ENCODE peak calls at places on chromosomes 13 and 19, in seven cellular contexts. R is psoas muscle, K is thoracic aorta, U is AG04450, I is ascending aorta, X is HL-60, G is brain microvascular endothelial cell. D is an unnamed sample.

GRCh38 chr19:13881692-13882418 is 4.9 kb downstream of the NANOS3 start:
- DNase-seq in U (no peak), G (no peak), R (no peak), I (no peak), X (peak), K (no peak), D (no peak)

GRCh38 chr19:6887326-6887725 is at the start of gene ADGRE1:
- DNase-seq in K (no peak), X (peak), G (no peak), I (no peak), U (no peak), R (no peak), D (no peak)

GRCh38 chr13:112174476-112175110 is 107.6 kb downstream of the SOX1 start:
- DNase-seq in G (no peak), K (no peak), U (no peak), R (no peak), X (peak), I (no peak), D (no peak)

GRCh38 chr13:37621811-37622361 is 23.3 kb upstream of the POSTN start:
- DNase-seq in X (no peak), G (no peak), U (peak), K (no peak), R (no peak), I (no peak), D (no peak)

GRCh38 chr19:32866564-32867265 is 2.9 kb downstream of the SLC7A9 start:
- DNase-seq in R (peak), U (no peak), X (no peak), K (no peak), G (no peak), I (no peak), D (no peak)

GRCh38 chr13:21333186-21333585 is 125.9 kb downstream of the ZDHHC20 start:
- DNase-seq in X (no peak), U (no peak), K (no peak), I (no peak), G (no peak), R (no peak), D (no peak)

GRCh38 chr13:33228645-33229445 is 56.7 kb downstream of the STARD13 start:
- DNase-seq in R (no peak), K (no peak), X (peak), G (peak), I (no peak), U (no peak), D (no peak)

GRCh38 chr19:47619763-47620162 is 10.8 kb downstream of the BICRA start:
- DNase-seq in U (no peak), G (peak), K (no peak), X (no peak), R (no peak), I (no peak), D (no peak)

GRCh38 chr13:85616275-85616674 is 182.9 kb downstream of the SLITRK6 start:
- DNase-seq in I (no peak), G (no peak), R (no peak), X (no peak), K (no peak), U (no peak), D (peak)

GRCh38 chr13:74794582-74794981 is 660.4 kb upstream of the KLF12 start:
- DNase-seq in I (no peak), K (no peak), U (no peak), G (no peak), X (no peak), R (no peak), D (no peak)

GRCh38 chr19:55080121-55080914 is 4.6 kb downstream of the EPS8L1 start:
- DNase-seq in X (peak), I (no peak), R (peak), U (peak), K (no peak), G (peak), D (no peak)

GRCh38 chr13:98013241-98013640 is 59.8 kb downstream of the IPO5 start:
- DNase-seq in I (no peak), X (no peak), K (no peak), U (no peak), R (no peak), G (no peak), D (no peak)

GRCh38 chr13:35978607-35979316 is 152.4 kb downstream of the DCLK1 start:
- DNase-seq in G (peak), U (no peak), R (no peak), K (no peak), I (no peak), X (peak), D (peak)

GRCh38 chr13:36420437-36420891 is 11.8 kb upstream of the CCNA1 start:
- DNase-seq in G (peak), X (peak), U (peak), K (peak), R (no peak), I (peak), D (no peak)

GRCh38 chr19:45931055-45931454 is 16.5 kb upstream of the NANOS2 start:
- DNase-seq in K (no peak), X (no peak), R (peak), G (no peak), U (no peak), I (no peak), D (no peak)

GRCh38 chr19:4859697-4860096 is 7.8 kb downstream of the PLIN3 start:
- DNase-seq in X (no peak), K (no peak), G (no peak), I (no peak), U (no peak), R (no peak), D (no peak)

GRCh38 chr13:100269837-100270236 is 180.9 kb downstream of the PCCA start:
- DNase-seq in K (peak), R (peak), I (peak), G (peak), U (peak), X (no peak), D (no peak)

GRCh38 chr19:49056101-49056901 is 1.2 kb downstream of the CGB7 start:
- DNase-seq in K (no peak), G (peak), R (peak), X (peak), U (no peak), I (peak), D (peak)

DNA sequence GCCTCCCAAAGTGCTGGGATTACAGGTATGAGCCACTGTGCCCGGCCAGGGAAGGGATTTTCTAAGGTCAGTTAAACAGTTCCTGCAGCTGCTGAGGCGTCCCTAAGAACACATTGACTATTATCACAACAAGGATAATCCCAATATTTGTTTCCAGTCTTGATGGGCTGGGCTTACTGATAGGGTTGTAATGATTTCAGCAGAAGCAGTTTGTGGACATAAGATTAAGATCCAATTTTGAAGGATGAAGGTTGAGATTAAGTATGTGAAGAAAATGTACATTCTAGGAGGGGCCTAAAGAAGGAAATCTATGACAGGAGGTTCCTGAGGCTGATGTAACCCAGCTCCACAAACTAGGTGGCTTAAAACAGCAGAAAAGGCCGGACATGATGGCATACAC is 10.7 kb upstream of the CCDC124 start:
- DNase-seq in X (no peak), U (no peak), K (no peak), G (no peak), R (no peak), I (no peak), D (no peak)
- H3K27ac ChIP-seq in X (no peak), U (no peak), K (no peak), G (no peak), R (no peak), I (no peak), D (peak)

GRCh38 chr13:110302986-110303385 is 4.0 kb downstream of the COL4A1 start:
- DNase-seq in I (no peak), X (no peak), R (no peak), U (no peak), K (no peak), G (no peak), D (no peak)
- H3K27ac ChIP-seq in I (peak), X (no peak), R (peak), U (no peak), K (peak), G (peak), D (no peak)

GRCh38 chr19:19595171-19595701 is 23.3 kb downstream of the PBX4 start:
- DNase-seq in U (no peak), R (no peak), G (peak), X (no peak), K (no peak), I (no peak), D (peak)
- H3K27ac ChIP-seq in U (no peak), R (no peak), G (no peak), X (no peak), K (no peak), I (no peak), D (no peak)

GRCh38 chr19:17718467-17718987 is 753 bp upstream of the MAP1S start:
- DNase-seq in R (no peak), G (no peak), X (peak), K (no peak), I (no peak), U (no peak), D (no peak)

GRCh38 chr19:17720487-17720839 is 1.2 kb downstream of the MAP1S start:
- DNase-seq in U (no peak), G (no peak), R (no peak), X (no peak), K (no peak), I (no peak), D (no peak)

GRCh38 chr19:17719730-17720486 is 628 bp downstream of the MAP1S start:
- DNase-seq in R (no peak), U (no peak), G (no peak), I (no peak), X (no peak), K (no peak), D (no peak)

GRCh38 chr19:17721821-17722220 is 2.5 kb downstream of the MAP1S start:
- DNase-seq in G (peak), X (peak), I (peak), R (no peak), K (no peak), U (no peak), D (no peak)

GRCh38 chr19:17718988-17719711 is at the start of gene MAP1S:
- DNase-seq in I (peak), U (no peak), K (no peak), G (peak), R (peak), X (peak), D (no peak)
- H3K27ac ChIP-seq in I (peak), U (no peak), K (peak), G (peak), R (peak), X (peak), D (no peak)

DNA sequence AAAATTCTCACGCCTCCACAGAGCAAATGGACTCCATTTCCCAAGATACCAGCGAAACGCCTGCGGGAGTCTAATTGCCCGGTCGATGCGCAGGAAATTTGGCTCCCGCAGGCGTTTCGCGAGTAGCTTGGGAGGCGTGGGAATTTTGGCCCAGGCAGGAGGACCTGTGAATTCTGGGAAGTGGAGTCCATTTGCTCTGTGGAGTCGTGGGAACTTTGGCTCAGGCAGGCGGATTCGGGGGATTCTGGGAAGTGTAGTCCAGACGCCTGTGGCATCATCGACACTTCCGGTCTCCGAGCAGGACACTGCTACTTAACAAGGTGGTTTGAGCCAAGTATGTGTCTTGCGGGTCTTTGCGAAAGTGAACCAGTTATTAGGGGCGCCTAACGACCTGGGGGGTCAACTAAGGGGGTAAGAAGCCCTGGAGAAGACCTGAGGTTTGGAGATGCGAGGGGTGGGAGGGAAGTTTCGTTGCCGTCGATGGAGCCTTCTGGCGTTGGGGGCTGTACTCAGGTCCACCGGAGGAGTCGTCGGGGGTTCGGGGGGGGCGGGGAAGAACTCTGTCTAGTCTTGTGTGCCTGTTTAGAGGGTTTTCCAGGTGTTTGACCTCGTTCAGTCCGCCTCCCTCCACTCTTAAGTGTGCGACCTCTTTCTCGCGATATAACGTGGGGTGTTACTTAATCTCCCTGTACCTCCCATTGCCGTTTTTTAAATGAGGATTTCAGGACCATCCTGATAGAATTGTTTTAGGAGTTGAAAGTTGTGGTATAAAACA is at the start of gene ZNF155:
- DNase-seq in I (peak), G (peak), U (peak), R (peak), X (peak), K (peak), D (peak)
- H3K27ac ChIP-seq in I (peak), G (peak), U (peak), R (peak), X (peak), K (peak), D (no peak)